ENCODE peak calls at places on chromosomes 13 and 19, in nine cellular contexts. One of them, this sample, is unnamed. For H3K36me3 and H3K4me1, the result is how much of the 10 kb centered on the place peaks cover.

GRCh38 chr19:17109962-17110598 is 34.5 kb downstream of the MYO9B start:
- DNase-seq in ascending aorta: no peak
- DNase-seq in left lung: peak
- DNase-seq in spleen: peak
- DNase-seq in mammary epithelial cell: no peak
- DNase-seq in colonic mucosa: peak
- DNase-seq in CD8-positive, alpha-beta T cell: no peak
- DNase-seq in aorta: peak
- DNase-seq in esophagus muscularis mucosa: no peak
- DNase-seq in this sample: peak

GRCh38 chr19:17109300-17109699 is 33.7 kb downstream of the MYO9B start:
- DNase-seq in left lung: no peak
- DNase-seq in spleen: no peak
- DNase-seq in mammary epithelial cell: no peak
- DNase-seq in CD8-positive, alpha-beta T cell: no peak
- DNase-seq in aorta: no peak
- DNase-seq in colonic mucosa: no peak
- DNase-seq in esophagus muscularis mucosa: no peak
- DNase-seq in ascending aorta: no peak
- DNase-seq in this sample: no peak

GRCh38 chr19:4803736-4804695 is 12.5 kb downstream of the FEM1A start:
- DNase-seq in left lung: peak
- DNase-seq in spleen: peak
- DNase-seq in colonic mucosa: peak
- DNase-seq in aorta: no peak
- DNase-seq in CD8-positive, alpha-beta T cell: peak
- DNase-seq in mammary epithelial cell: no peak
- DNase-seq in ascending aorta: no peak
- DNase-seq in esophagus muscularis mucosa: no peak
- DNase-seq in this sample: peak

GRCh38 chr13:97011446-97012131 is 17.3 kb upstream of the OXGR1 start:
- DNase-seq in CD8-positive, alpha-beta T cell: no peak
- DNase-seq in esophagus muscularis mucosa: no peak
- DNase-seq in mammary epithelial cell: no peak
- DNase-seq in ascending aorta: no peak
- DNase-seq in colonic mucosa: no peak
- DNase-seq in spleen: no peak
- DNase-seq in left lung: no peak
- DNase-seq in aorta: no peak
- DNase-seq in this sample: no peak

GRCh38 chr19:50358483-50359431 is 6.7 kb downstream of the NAPSA start:
- DNase-seq in aorta: peak
- DNase-seq in CD8-positive, alpha-beta T cell: peak
- DNase-seq in spleen: peak
- DNase-seq in esophagus muscularis mucosa: no peak
- DNase-seq in mammary epithelial cell: no peak
- DNase-seq in ascending aorta: no peak
- DNase-seq in colonic mucosa: peak
- DNase-seq in left lung: peak
- DNase-seq in this sample: peak

GRCh38 chr19:9702186-9702585 is 27.3 kb upstream of the ZNF562 start:
- DNase-seq in left lung: no peak
- DNase-seq in aorta: no peak
- DNase-seq in mammary epithelial cell: no peak
- DNase-seq in esophagus muscularis mucosa: no peak
- DNase-seq in spleen: no peak
- DNase-seq in ascending aorta: no peak
- DNase-seq in colonic mucosa: no peak
- DNase-seq in CD8-positive, alpha-beta T cell: no peak
- DNase-seq in this sample: no peak

GRCh38 chr13:100182894-100183490 is 94.1 kb downstream of the PCCA start:
- DNase-seq in CD8-positive, alpha-beta T cell: no peak
- DNase-seq in left lung: no peak
- DNase-seq in ascending aorta: no peak
- DNase-seq in aorta: no peak
- DNase-seq in colonic mucosa: no peak
- DNase-seq in spleen: no peak
- DNase-seq in mammary epithelial cell: no peak
- DNase-seq in esophagus muscularis mucosa: no peak
- DNase-seq in this sample: no peak

GRCh38 chr13:106565127-106565775 is 2.7 kb downstream of the ARGLU1 start:
- DNase-seq in esophagus muscularis mucosa: no peak
- DNase-seq in ascending aorta: no peak
- DNase-seq in left lung: no peak
- DNase-seq in aorta: no peak
- DNase-seq in colonic mucosa: no peak
- DNase-seq in mammary epithelial cell: no peak
- DNase-seq in CD8-positive, alpha-beta T cell: no peak
- DNase-seq in spleen: no peak
- DNase-seq in this sample: no peak

GRCh38 chr13:101139076-101139475 is 277.2 kb downstream of the NALCN start:
- DNase-seq in aorta: no peak
- DNase-seq in mammary epithelial cell: no peak
- DNase-seq in CD8-positive, alpha-beta T cell: no peak
- DNase-seq in ascending aorta: no peak
- DNase-seq in esophagus muscularis mucosa: no peak
- DNase-seq in colonic mucosa: no peak
- DNase-seq in left lung: no peak
- DNase-seq in spleen: no peak
- DNase-seq in this sample: no peak

GRCh38 chr13:33352520-33352919 is 67.0 kb upstream of the STARD13 start:
- DNase-seq in spleen: no peak
- DNase-seq in colonic mucosa: no peak
- DNase-seq in esophagus muscularis mucosa: no peak
- DNase-seq in mammary epithelial cell: no peak
- DNase-seq in left lung: no peak
- DNase-seq in CD8-positive, alpha-beta T cell: no peak
- DNase-seq in ascending aorta: no peak
- DNase-seq in aorta: no peak
- DNase-seq in this sample: peak

GRCh38 chr13:74870865-74871264 is 611.1 kb downstream of the TBC1D4 start:
- DNase-seq in colonic mucosa: no peak
- DNase-seq in aorta: no peak
- DNase-seq in mammary epithelial cell: peak
- DNase-seq in left lung: no peak
- DNase-seq in spleen: no peak
- DNase-seq in ascending aorta: no peak
- DNase-seq in esophagus muscularis mucosa: no peak
- DNase-seq in CD8-positive, alpha-beta T cell: no peak
- DNase-seq in this sample: no peak

GRCh38 chr19:30824809-30825208 is 452.6 kb downstream of the ZNF536 start:
- DNase-seq in esophagus muscularis mucosa: no peak
- DNase-seq in left lung: no peak
- DNase-seq in ascending aorta: no peak
- DNase-seq in spleen: no peak
- DNase-seq in colonic mucosa: no peak
- DNase-seq in CD8-positive, alpha-beta T cell: no peak
- DNase-seq in mammary epithelial cell: no peak
- DNase-seq in aorta: no peak
- DNase-seq in this sample: no peak

GRCh38 chr19:2242092-2242537 is 5.5 kb downstream of the SF3A2 start:
- DNase-seq in esophagus muscularis mucosa: no peak
- DNase-seq in spleen: no peak
- DNase-seq in colonic mucosa: no peak
- DNase-seq in CD8-positive, alpha-beta T cell: no peak
- DNase-seq in mammary epithelial cell: no peak
- DNase-seq in left lung: no peak
- DNase-seq in ascending aorta: no peak
- DNase-seq in aorta: no peak
- DNase-seq in this sample: no peak
- H3K36me3 ChIP-seq in esophagus muscularis mucosa: under half
- H3K36me3 ChIP-seq in spleen: under half
- H3K36me3 ChIP-seq in colonic mucosa: under half
- H3K36me3 ChIP-seq in CD8-positive, alpha-beta T cell: under half
- H3K36me3 ChIP-seq in mammary epithelial cell: under half
- H3K36me3 ChIP-seq in left lung: under half
- H3K36me3 ChIP-seq in ascending aorta: under half
- H3K36me3 ChIP-seq in aorta: under half
- H3K36me3 ChIP-seq in this sample: under half

GRCh38 chr19:39248806-39249205 is at the start of gene IFNL4:
- DNase-seq in colonic mucosa: no peak
- DNase-seq in left lung: no peak
- DNase-seq in aorta: no peak
- DNase-seq in ascending aorta: no peak
- DNase-seq in CD8-positive, alpha-beta T cell: no peak
- DNase-seq in spleen: no peak
- DNase-seq in esophagus muscularis mucosa: no peak
- DNase-seq in mammary epithelial cell: no peak
- DNase-seq in this sample: no peak

GRCh38 chr19:39247701-39248664 is 673 bp downstream of the IFNL4 start:
- DNase-seq in colonic mucosa: no peak
- DNase-seq in mammary epithelial cell: no peak
- DNase-seq in left lung: no peak
- DNase-seq in esophagus muscularis mucosa: no peak
- DNase-seq in aorta: no peak
- DNase-seq in spleen: no peak
- DNase-seq in ascending aorta: no peak
- DNase-seq in CD8-positive, alpha-beta T cell: no peak
- DNase-seq in this sample: no peak

GRCh38 chr19:39252458-39252857 is 3.8 kb upstream of the IFNL4 start:
- DNase-seq in left lung: no peak
- DNase-seq in colonic mucosa: no peak
- DNase-seq in spleen: no peak
- DNase-seq in mammary epithelial cell: no peak
- DNase-seq in CD8-positive, alpha-beta T cell: no peak
- DNase-seq in aorta: no peak
- DNase-seq in ascending aorta: no peak
- DNase-seq in esophagus muscularis mucosa: no peak
- DNase-seq in this sample: no peak

GRCh38 chr19:39251081-39251480 is 2.4 kb upstream of the IFNL4 start:
- DNase-seq in spleen: no peak
- DNase-seq in mammary epithelial cell: no peak
- DNase-seq in esophagus muscularis mucosa: no peak
- DNase-seq in colonic mucosa: no peak
- DNase-seq in ascending aorta: no peak
- DNase-seq in aorta: no peak
- DNase-seq in CD8-positive, alpha-beta T cell: no peak
- DNase-seq in left lung: no peak
- DNase-seq in this sample: no peak

GRCh38 chr19:39246951-39247669 is 1.5 kb downstream of the IFNL4 start:
- DNase-seq in CD8-positive, alpha-beta T cell: no peak
- DNase-seq in mammary epithelial cell: no peak
- DNase-seq in aorta: no peak
- DNase-seq in left lung: no peak
- DNase-seq in spleen: peak
- DNase-seq in esophagus muscularis mucosa: no peak
- DNase-seq in ascending aorta: no peak
- DNase-seq in colonic mucosa: peak
- DNase-seq in this sample: peak
- H3K4me3 ChIP-seq in CD8-positive, alpha-beta T cell: no peak
- H3K4me3 ChIP-seq in mammary epithelial cell: no peak
- H3K4me3 ChIP-seq in aorta: no peak
- H3K4me3 ChIP-seq in left lung: no peak
- H3K4me3 ChIP-seq in spleen: peak
- H3K4me3 ChIP-seq in esophagus muscularis mucosa: peak
- H3K4me3 ChIP-seq in ascending aorta: peak
- H3K4me3 ChIP-seq in colonic mucosa: no peak
- H3K4me3 ChIP-seq in this sample: no peak

DNA sequence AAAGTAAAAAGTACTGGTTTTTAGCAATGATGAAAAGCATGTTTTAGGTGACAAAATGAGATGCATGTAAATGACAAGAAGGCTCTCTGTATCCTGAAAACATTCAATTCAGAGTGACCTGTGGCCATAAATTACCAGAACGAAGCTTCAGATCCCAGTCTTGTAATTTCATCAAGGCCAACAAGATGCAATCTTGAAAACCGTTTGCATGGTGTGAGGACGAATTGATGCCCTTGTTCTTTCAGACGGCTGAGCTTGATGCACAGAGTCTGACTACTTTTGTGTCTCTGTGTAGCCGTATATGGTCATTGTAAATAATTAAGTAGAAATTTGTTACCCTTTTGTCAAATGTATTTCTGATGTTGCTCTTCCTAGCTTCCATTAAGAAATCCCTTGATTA is 125.7 kb upstream of the PCDH9 start:
- DNase-seq in mammary epithelial cell: no peak
- DNase-seq in aorta: no peak
- DNase-seq in left lung: no peak
- DNase-seq in ascending aorta: no peak
- DNase-seq in esophagus muscularis mucosa: no peak
- DNase-seq in CD8-positive, alpha-beta T cell: no peak
- DNase-seq in colonic mucosa: no peak
- DNase-seq in spleen: no peak
- DNase-seq in this sample: no peak
- H3K4me1 ChIP-seq in mammary epithelial cell: under half
- H3K4me1 ChIP-seq in aorta: under half
- H3K4me1 ChIP-seq in left lung: under half
- H3K4me1 ChIP-seq in ascending aorta: under half
- H3K4me1 ChIP-seq in esophagus muscularis mucosa: under half
- H3K4me1 ChIP-seq in CD8-positive, alpha-beta T cell: under half
- H3K4me1 ChIP-seq in colonic mucosa: under half
- H3K4me1 ChIP-seq in spleen: under half
- H3K4me1 ChIP-seq in this sample: under half

DNA sequence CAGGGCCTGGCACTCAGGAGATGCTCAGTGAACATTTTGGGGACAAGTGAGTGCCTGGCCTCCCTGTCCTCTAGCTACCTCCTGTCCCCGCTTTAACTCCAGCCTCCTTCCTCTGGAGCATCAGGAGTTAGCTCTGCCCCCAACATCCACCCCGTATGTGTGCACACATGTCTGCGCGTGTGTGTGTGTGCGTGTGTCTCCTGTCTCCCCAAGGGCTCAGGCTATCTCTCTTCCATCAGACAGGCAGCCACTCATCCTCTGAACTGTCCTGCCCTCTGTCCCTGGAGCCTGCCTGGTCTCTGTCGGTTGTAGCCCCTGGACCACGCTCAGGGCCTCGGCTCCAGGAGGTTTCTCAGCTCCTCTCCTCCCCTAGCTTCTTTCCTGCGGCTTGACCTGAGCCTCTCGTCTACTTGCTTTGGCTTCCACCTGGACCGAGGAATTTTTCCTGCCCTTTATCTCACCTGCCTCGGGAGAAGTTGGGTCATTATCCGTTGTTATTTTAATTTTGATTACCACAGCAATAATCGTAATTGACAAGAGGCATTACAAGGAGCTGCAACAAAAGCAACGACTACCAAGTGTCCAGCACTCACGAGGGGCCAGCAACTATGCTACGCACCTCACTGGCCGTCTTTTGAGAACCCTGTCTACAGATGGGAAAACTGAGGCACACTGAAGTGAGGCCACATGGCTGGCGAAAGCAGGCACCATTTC is 32.0 kb upstream of the ASF1B start:
- DNase-seq in spleen: no peak
- DNase-seq in mammary epithelial cell: no peak
- DNase-seq in colonic mucosa: no peak
- DNase-seq in CD8-positive, alpha-beta T cell: no peak
- DNase-seq in left lung: no peak
- DNase-seq in esophagus muscularis mucosa: no peak
- DNase-seq in aorta: no peak
- DNase-seq in ascending aorta: no peak
- DNase-seq in this sample: no peak
- H3K36me3 ChIP-seq in spleen: under half
- H3K36me3 ChIP-seq in mammary epithelial cell: under half
- H3K36me3 ChIP-seq in colonic mucosa: under half
- H3K36me3 ChIP-seq in CD8-positive, alpha-beta T cell: under half
- H3K36me3 ChIP-seq in left lung: under half
- H3K36me3 ChIP-seq in esophagus muscularis mucosa: under half
- H3K36me3 ChIP-seq in aorta: under half
- H3K36me3 ChIP-seq in ascending aorta: under half
- H3K36me3 ChIP-seq in this sample: under half

DNA sequence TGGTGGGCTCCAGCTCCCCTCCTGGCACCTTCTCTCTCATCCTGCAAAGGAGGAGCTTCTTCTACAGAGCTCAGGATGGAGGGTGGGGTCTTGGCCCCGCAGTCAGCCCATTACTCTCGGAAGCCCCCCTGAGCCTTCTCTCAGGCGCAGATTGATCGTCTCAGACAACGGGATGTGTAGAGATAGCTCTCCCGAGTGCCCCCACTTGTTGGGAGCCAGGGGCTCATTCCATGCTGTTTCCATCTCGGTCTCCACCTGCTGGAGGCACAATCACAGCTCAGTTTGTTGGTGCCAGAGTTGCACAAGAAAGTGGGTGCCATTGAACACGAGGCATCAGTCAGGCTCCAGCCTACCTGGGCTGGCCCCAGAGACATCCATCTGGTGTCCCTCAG is 3.6 kb upstream of the ZNF135 start:
- DNase-seq in left lung: no peak
- DNase-seq in ascending aorta: no peak
- DNase-seq in colonic mucosa: no peak
- DNase-seq in CD8-positive, alpha-beta T cell: no peak
- DNase-seq in mammary epithelial cell: no peak
- DNase-seq in esophagus muscularis mucosa: no peak
- DNase-seq in aorta: no peak
- DNase-seq in spleen: no peak
- DNase-seq in this sample: no peak
- H3K4me3 ChIP-seq in left lung: no peak
- H3K4me3 ChIP-seq in ascending aorta: peak
- H3K4me3 ChIP-seq in colonic mucosa: no peak
- H3K4me3 ChIP-seq in CD8-positive, alpha-beta T cell: no peak
- H3K4me3 ChIP-seq in mammary epithelial cell: no peak
- H3K4me3 ChIP-seq in esophagus muscularis mucosa: peak
- H3K4me3 ChIP-seq in aorta: no peak
- H3K4me3 ChIP-seq in spleen: peak
- H3K4me3 ChIP-seq in this sample: no peak